ENCODE peak calls at places on chromosomes 5 and 9, in seven cellular contexts. L, W, D, I, G, E and Y are unnamed samples. For H3K4me1, the result is how much of the 10 kb centered on the place peaks cover.

GRCh38 chr9:82938426-82938825 is 124.5 kb downstream of the RASEF start:
- DNase-seq in L (no peak), W (no peak), D (no peak), I (peak), G (no peak), E (no peak), Y (no peak)

GRCh38 chr9:93680445-93681315 is 104.3 kb downstream of the PHF2 start:
- DNase-seq in L (no peak), W (no peak), D (peak), I (no peak), G (no peak), E (peak), Y (no peak)

GRCh38 chr5:168020522-168021294 is 270.7 kb upstream of the WWC1 start:
- DNase-seq in L (peak), W (peak), D (no peak), I (no peak), G (peak), E (no peak), Y (no peak)

GRCh38 chr5:12242960-12243888 is 339.0 kb upstream of the CTNND2 start:
- DNase-seq in L (no peak), W (peak), D (no peak), I (no peak), G (peak), E (no peak), Y (no peak)

GRCh38 chr5:154743812-154744211 is 11.4 kb upstream of the LARP1 start:
- DNase-seq in L (no peak), W (no peak), D (no peak), I (no peak), G (no peak), E (no peak), Y (no peak)

GRCh38 chr9:110047955-110048472 is 159.9 kb downstream of the C9orf152 start:
- DNase-seq in L (no peak), W (peak), D (no peak), I (no peak), G (no peak), E (no peak), Y (no peak)

GRCh38 chr5:97629281-97629680 is 446.2 kb upstream of the RIOK2 start:
- DNase-seq in L (peak), W (peak), D (no peak), I (no peak), G (peak), E (no peak), Y (no peak)

GRCh38 chr5:79236364-79236969 is 536 bp downstream of the JMY start:
- DNase-seq in L (peak), W (peak), D (peak), I (peak), G (peak), E (no peak), Y (no peak)

GRCh38 chr5:178476531-178476930 is 113.7 kb downstream of the COL23A1 start:
- DNase-seq in L (no peak), W (no peak), D (no peak), I (no peak), G (no peak), E (no peak), Y (no peak)

GRCh38 chr5:52498607-52499006 is 289.1 kb upstream of the ITGA1 start:
- DNase-seq in L (no peak), W (no peak), D (no peak), I (no peak), G (no peak), E (no peak), Y (no peak)

GRCh38 chr5:82160948-82161347 is 117.2 kb downstream of the RPS23 start:
- DNase-seq in L (no peak), W (peak), D (no peak), I (no peak), G (no peak), E (no peak), Y (no peak)

GRCh38 chr5:177606071-177607051 is 6.4 kb downstream of the B4GALT7 start:
- DNase-seq in L (no peak), W (no peak), D (no peak), I (no peak), G (no peak), E (no peak), Y (no peak)

GRCh38 chr9:100595391-100596199 is 17.7 kb downstream of the CAVIN4 start:
- DNase-seq in L (peak), W (peak), D (no peak), I (peak), G (no peak), E (peak), Y (no peak)

GRCh38 chr5:377326-377981 is 55.9 kb downstream of the AHRR start:
- DNase-seq in L (no peak), W (no peak), D (peak), I (no peak), G (no peak), E (peak), Y (no peak)

GRCh38 chr5:76384189-76384588 is 18.9 kb upstream of the IQGAP2 start:
- DNase-seq in L (no peak), W (no peak), D (no peak), I (no peak), G (no peak), E (no peak), Y (no peak)

GRCh38 chr9:117234178-117234577 is 180.7 kb downstream of the ASTN2 start:
- DNase-seq in L (no peak), W (no peak), D (no peak), I (no peak), G (no peak), E (no peak), Y (no peak)

GRCh38 chr9:100324594-100325200 is 28.0 kb downstream of the TEX10 start:
- DNase-seq in L (peak), W (peak), D (no peak), I (peak), G (peak), E (no peak), Y (no peak)

GRCh38 chr5:170913573-170913972 is 51.8 kb downstream of the RANBP17 start:
- DNase-seq in L (peak), W (peak), D (no peak), I (no peak), G (no peak), E (no peak), Y (no peak)

GRCh38 chr5:55900068-55900467 is 48.9 kb downstream of the IL31RA start:
- DNase-seq in L (no peak), W (no peak), D (no peak), I (no peak), G (no peak), E (no peak), Y (no peak)

GRCh38 chr5:54517174-54517511 is 416 bp upstream of the SNX18 start:
- DNase-seq in L (no peak), W (no peak), D (no peak), I (no peak), G (no peak), E (no peak), Y (no peak)

GRCh38 chr5:54900906-54901725 is 84.3 kb downstream of the ESM1 start:
- DNase-seq in L (peak), W (peak), D (peak), I (no peak), G (peak), E (no peak), Y (no peak)

GRCh38 chr9:89701221-89701798 is 96.5 kb downstream of the GADD45G start:
- DNase-seq in L (no peak), W (no peak), D (no peak), I (no peak), G (no peak), E (no peak), Y (no peak)

GRCh38 chr9:89436963-89437625 is 60.8 kb downstream of the SEMA4D start:
- DNase-seq in L (no peak), W (no peak), D (no peak), I (no peak), G (no peak), E (no peak), Y (no peak)

GRCh38 chr5:157400741-157401140 is 59.3 kb upstream of the NIPAL4 start:
- DNase-seq in L (no peak), W (peak), D (no peak), I (no peak), G (peak), E (no peak), Y (no peak)

GRCh38 chr5:16626696-16627264 is 10.0 kb upstream of the RETREG1 start:
- DNase-seq in L (no peak), W (no peak), D (no peak), I (no peak), G (no peak), E (no peak), Y (no peak)

GRCh38 chr5:53430618-53431252 is 49.7 kb upstream of the FST start:
- DNase-seq in L (peak), W (peak), D (no peak), I (peak), G (peak), E (no peak), Y (no peak)

GRCh38 chr5:26003966-26004365 is 1034.4 kb downstream of the CDH9 start:
- DNase-seq in L (no peak), W (no peak), D (no peak), I (peak), G (no peak), E (no peak), Y (no peak)

GRCh38 chr5:79573983-79574890 is 38.0 kb upstream of the TENT2 start:
- DNase-seq in L (no peak), W (no peak), D (no peak), I (no peak), G (no peak), E (no peak), Y (no peak)

GRCh38 chr9:121626012-121626411 is 25.4 kb upstream of the DAB2IP start:
- DNase-seq in L (no peak), W (no peak), D (no peak), I (no peak), G (no peak), E (no peak), Y (no peak)

DNA sequence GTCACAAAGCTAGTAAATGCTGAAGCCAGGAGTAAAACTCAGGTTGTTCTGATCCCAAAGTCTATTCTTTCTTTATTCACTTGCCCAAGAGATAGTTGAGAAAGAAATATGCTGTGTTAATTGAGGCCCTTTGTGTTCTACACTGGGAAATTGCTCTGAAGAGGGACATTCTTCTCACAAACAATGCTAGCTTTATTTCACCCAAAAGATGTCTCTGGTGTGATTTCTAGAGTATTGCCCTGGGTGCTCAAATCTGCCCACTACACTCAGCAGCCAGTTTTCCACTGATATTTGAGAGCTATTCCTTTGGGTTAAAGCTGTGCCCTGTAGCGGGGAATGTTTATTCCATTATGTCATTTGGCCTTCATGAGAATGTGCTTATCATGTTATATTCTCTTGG is 20.9 kb upstream of the C5orf63 start:
- DNase-seq in L (no peak), W (no peak), D (no peak), I (no peak), G (no peak), E (no peak), Y (no peak)
- TF ChIP-seq CTCF in L (no peak), W (no peak), D (no peak), I (no peak), G (no peak), E (no peak), Y (no peak)

GRCh38 chr5:172661536-172661935 is 20.5 kb downstream of the NEURL1B start:
- DNase-seq in L (no peak), W (no peak), D (peak), I (no peak), G (no peak), E (no peak), Y (no peak)

GRCh38 chr5:172659570-172659908 is 18.5 kb downstream of the NEURL1B start:
- DNase-seq in L (no peak), W (no peak), D (no peak), I (no peak), G (no peak), E (no peak), Y (no peak)

GRCh38 chr5:172658869-172659513 is 17.9 kb downstream of the NEURL1B start:
- DNase-seq in L (peak), W (peak), D (peak), I (no peak), G (peak), E (peak), Y (no peak)

GRCh38 chr5:172660974-172661373 is 19.9 kb downstream of the NEURL1B start:
- DNase-seq in L (no peak), W (no peak), D (peak), I (no peak), G (no peak), E (no peak), Y (no peak)

DNA sequence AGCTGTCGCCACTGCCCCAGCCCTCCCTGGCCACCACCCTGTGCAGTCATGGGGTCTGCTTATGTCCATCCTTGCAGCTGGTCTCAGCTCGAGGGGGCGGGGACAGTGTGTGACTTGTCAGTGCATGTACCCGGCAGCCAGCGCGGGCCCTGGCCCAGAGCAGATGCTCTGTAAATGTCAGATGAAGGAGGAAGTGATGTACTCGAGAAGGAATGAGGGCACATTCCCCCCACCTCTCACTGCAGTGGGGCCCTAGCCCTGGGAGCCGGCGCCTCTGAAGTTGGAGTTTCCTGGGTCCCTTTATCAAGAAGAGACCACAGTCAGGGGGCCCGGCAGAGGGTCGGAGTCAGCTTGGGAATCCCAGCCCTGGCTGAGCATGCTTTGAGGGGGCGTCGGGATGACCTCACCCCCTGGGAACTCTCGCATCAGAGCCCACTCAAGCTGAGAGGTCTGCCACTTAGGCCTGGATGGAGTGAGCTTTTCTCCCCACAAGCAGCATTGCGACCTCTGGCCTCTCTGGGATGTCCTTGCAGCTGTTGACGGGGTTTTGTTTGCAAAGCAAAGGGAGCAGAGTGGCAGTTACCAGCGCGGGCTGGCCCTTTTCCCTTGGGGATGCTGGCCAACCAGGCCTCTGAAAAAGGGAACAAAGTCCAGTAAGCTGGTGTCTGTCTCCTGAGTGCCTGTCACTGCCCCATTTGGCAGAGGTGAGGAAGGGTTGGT is 19.0 kb downstream of the NEURL1B start:
- DNase-seq in L (peak), W (peak), D (peak), I (peak), G (peak), E (peak), Y (peak)
- H3K4me3 ChIP-seq in L (no peak), W (no peak), D (no peak), I (no peak), G (no peak), E (no peak), Y (no peak)

GRCh38 chr5:139414601-139415121 is 10.8 kb upstream of the SPATA24 start:
- DNase-seq in L (no peak), W (peak), D (no peak), I (no peak), G (peak), E (peak), Y (no peak)
- H3K4me1 ChIP-seq in L (under half), W (under half), D (half or more), I (under half), G (under half), E (under half), Y (half or more)

GRCh38 chr9:115226152-115226551 is 108.2 kb upstream of the TNC start:
- DNase-seq in L (no peak), W (no peak), D (no peak), I (no peak), G (no peak), E (no peak), Y (no peak)
- TF ChIP-seq CTCF in L (no peak), W (no peak), D (no peak), I (peak), G (no peak), E (no peak), Y (no peak)

GRCh38 chr9:91192379-91192775 is 169.3 kb downstream of the AUH start:
- DNase-seq in L (peak), W (peak), D (no peak), I (no peak), G (peak), E (no peak), Y (no peak)
- H3K4me3 ChIP-seq in L (no peak), W (peak), D (no peak), I (peak), G (peak), E (peak), Y (peak)

GRCh38 chr9:33294670-33295432 is 4.5 kb downstream of the NFX1 start:
- DNase-seq in L (no peak), W (no peak), D (no peak), I (no peak), G (no peak), E (no peak), Y (no peak)

GRCh38 chr9:33295571-33295970 is 5.3 kb downstream of the NFX1 start:
- DNase-seq in L (no peak), W (no peak), D (no peak), I (no peak), G (no peak), E (no peak), Y (no peak)

GRCh38 chr9:33290994-33291397 is 680 bp downstream of the NFX1 start:
- DNase-seq in L (peak), W (peak), D (no peak), I (no peak), G (peak), E (no peak), Y (no peak)

GRCh38 chr9:33290247-33290993 is at the start of gene NFX1:
- DNase-seq in L (peak), W (peak), D (peak), I (peak), G (peak), E (peak), Y (peak)

DNA sequence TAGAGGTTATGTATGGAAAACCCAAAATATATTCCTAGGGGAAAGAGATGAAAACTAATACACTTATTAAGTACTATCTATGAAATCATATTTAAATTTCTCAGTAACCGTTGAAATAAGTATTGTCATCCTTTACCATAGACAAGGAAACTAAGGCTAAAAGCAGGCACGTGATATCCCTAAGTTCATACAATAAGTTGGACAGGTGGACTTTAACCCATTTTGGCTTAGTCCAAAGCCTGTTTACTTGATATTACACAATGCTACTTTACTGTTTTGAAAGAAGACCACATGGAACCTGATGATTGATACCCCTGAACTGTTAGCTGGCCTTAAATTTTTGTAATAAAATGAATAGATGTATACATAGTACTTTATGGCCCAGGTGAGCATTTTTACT is 3.5 kb downstream of the NFX1 start:
- DNase-seq in L (no peak), W (no peak), D (no peak), I (no peak), G (no peak), E (no peak), Y (no peak)
- H3K4me1 ChIP-seq in L (under half), W (under half), D (half or more), I (half or more), G (under half), E (half or more), Y (half or more)

DNA sequence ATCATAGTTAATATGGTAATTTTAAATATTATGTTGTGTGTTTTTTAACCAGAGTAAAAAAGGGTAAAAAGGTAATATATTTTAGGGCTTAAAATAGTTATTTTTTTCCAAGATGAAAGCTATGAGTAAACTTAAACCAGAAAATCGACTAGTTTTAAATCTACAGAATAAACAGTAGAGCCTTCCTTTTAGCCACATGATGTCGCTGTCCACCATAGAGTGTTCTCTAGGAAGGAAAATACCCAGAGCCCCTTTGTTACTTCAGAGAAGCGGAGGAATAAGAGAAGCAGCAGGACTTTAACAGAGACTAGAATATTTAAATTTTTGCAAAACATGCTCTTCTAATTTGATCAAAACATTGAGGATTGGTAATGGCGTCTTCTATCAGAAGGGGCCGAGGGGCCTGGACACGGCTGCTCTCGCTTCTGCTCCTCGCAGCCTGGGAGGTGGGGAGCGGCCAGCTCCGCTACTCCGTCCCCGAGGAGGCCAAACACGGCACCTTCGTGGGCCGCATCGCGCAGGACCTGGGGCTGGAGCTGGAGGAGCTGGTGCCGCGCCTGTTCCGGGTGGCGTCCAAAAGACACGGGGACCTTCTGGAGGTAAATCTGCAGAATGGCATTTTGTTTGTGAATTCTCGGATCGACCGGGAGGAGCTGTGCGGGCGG is at the start of gene PCDHA2:
- DNase-seq in L (no peak), W (no peak), D (no peak), I (peak), G (no peak), E (no peak), Y (no peak)
- TF ChIP-seq CTCF in L (no peak), W (no peak), D (no peak), I (no peak), G (no peak), E (no peak), Y (no peak)

DNA sequence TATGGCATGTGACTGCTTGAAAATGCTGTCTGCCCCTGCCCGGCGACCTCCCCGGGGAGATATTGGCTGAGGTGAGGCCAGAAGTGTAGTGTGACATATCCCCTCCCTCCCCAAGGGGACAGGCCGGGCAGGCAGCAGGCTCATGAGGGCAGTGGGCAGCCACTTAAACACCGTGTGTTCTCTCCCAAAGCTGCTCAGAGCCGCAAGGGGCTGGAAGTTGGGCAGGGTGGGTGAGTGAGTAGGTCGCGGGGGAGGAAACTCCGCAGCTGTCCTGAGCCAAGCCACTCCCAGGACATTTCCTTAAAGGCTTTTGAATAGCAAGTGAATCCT is 15.9 kb downstream of the TMEM171 start:
- DNase-seq in L (no peak), W (no peak), D (no peak), I (no peak), G (no peak), E (no peak), Y (no peak)
- H3K4me3 ChIP-seq in L (no peak), W (no peak), D (no peak), I (no peak), G (no peak), E (no peak), Y (no peak)